ENCODE peak calls at places on chromosomes 1 and 21, in seven cellular contexts. W, Q, V, D, E, L and M are unnamed samples.

GRCh38 chr21:39317134-39318090 is 4.0 kb upstream of the BRWD1 start:
- DNase-seq in W (peak; percentile 40), Q (no peak), V (peak; percentile 15), D (no peak), E (no peak), L (no peak), M (no peak)

GRCh38 chr1:151047925-151048644 is 534 bp downstream of the C1orf56 start:
- DNase-seq in W (peak; percentile 79), Q (peak; percentile 82), V (peak; percentile 74), D (peak; percentile 77), E (peak; percentile 76), L (peak; percentile 77), M (no peak)

GRCh38 chr1:22255341-22256212 is 112.7 kb upstream of the WNT4 start:
- DNase-seq in W (peak; percentile 29), Q (peak; percentile 27), V (no peak), D (peak; percentile 78), E (no peak), L (peak; percentile 49), M (no peak)

GRCh38 chr1:55362558-55362957 is 147.4 kb upstream of the USP24 start:
- DNase-seq in W (peak; percentile 65), Q (no peak), V (no peak), D (peak; percentile 69), E (peak; percentile 42), L (no peak), M (no peak)

GRCh38 chr1:66331641-66332523 is 202.1 kb upstream of the SGIP1 start:
- DNase-seq in W (peak; percentile 94), Q (peak; percentile 75), V (peak; percentile 69), D (peak; percentile 88), E (peak; percentile 61), L (peak; percentile 60), M (peak; percentile 42)

GRCh38 chr1:40078512-40079333 is 18.3 kb downstream of the PPT1 start:
- DNase-seq in W (peak; percentile 68), Q (peak; percentile 42), V (peak; percentile 86), D (peak; percentile 73), E (no peak), L (peak; percentile 48), M (peak; percentile 29)

GRCh38 chr1:227796359-227796915 is 19.0 kb upstream of the PRSS38 start:
- DNase-seq in W (no peak), Q (no peak), V (no peak), D (no peak), E (no peak), L (no peak), M (no peak)

GRCh38 chr1:228341814-228342626 is 64.6 kb downstream of the TRIM11 start:
- DNase-seq in W (no peak), Q (peak; percentile 1), V (no peak), D (no peak), E (peak; percentile 7), L (no peak), M (no peak)

GRCh38 chr1:6602669-6603423 is at the start of gene KLHL21:
- DNase-seq in W (peak; percentile 93), Q (peak; percentile 93), V (peak; percentile 97), D (peak; percentile 90), E (peak; percentile 86), L (peak; percentile 89), M (peak; percentile 73)

GRCh38 chr1:193417420-193417819 is 231.0 kb upstream of the B3GALT2 start:
- DNase-seq in W (peak; percentile 34), Q (peak; percentile 63), V (no peak), D (peak; percentile 60), E (no peak), L (no peak), M (peak; percentile 39)

GRCh38 chr1:184051138-184051484 is 419 bp upstream of the TSEN15 start:
- DNase-seq in W (no peak), Q (no peak), V (no peak), D (no peak), E (no peak), L (no peak), M (no peak)

GRCh38 chr1:62391369-62391971 is 45.4 kb upstream of the USP1 start:
- DNase-seq in W (peak; percentile 12), Q (no peak), V (peak; percentile 38), D (no peak), E (no peak), L (no peak), M (no peak)

GRCh38 chr1:206826409-206826808 is 39.0 kb upstream of the IL20 start:
- DNase-seq in W (no peak), Q (no peak), V (no peak), D (peak; percentile 91), E (no peak), L (no peak), M (no peak)

GRCh38 chr1:205582471-205583291 is 49.1 kb downstream of the ELK4 start:
- DNase-seq in W (no peak), Q (peak; percentile 25), V (no peak), D (no peak), E (no peak), L (peak; percentile 34), M (no peak)

GRCh38 chr1:205610036-205610435 is 21.8 kb downstream of the ELK4 start:
- DNase-seq in W (peak; percentile 58), Q (no peak), V (peak; percentile 56), D (peak; percentile 86), E (no peak), L (no peak), M (no peak)

GRCh38 chr1:97999320-97999719 is 78.5 kb upstream of the DPYD start:
- DNase-seq in W (peak; percentile 54), Q (no peak), V (no peak), D (peak; percentile 33), E (no peak), L (no peak), M (no peak)

GRCh38 chr1:166906647-166907046 is 30.6 kb upstream of the TADA1 start:
- DNase-seq in W (peak; percentile 27), Q (no peak), V (no peak), D (no peak), E (no peak), L (no peak), M (no peak)

GRCh38 chr1:153880962-153881361 is 41.8 kb downstream of the GATAD2B start:
- DNase-seq in W (peak; percentile 96), Q (peak; percentile 93), V (peak; percentile 69), D (peak; percentile 97), E (peak; percentile 82), L (peak; percentile 92), M (no peak)

GRCh38 chr1:1438531-1439381 is 3.3 kb downstream of the VWA1 start:
- DNase-seq in W (no peak), Q (no peak), V (no peak), D (no peak), E (no peak), L (no peak), M (no peak)

GRCh38 chr1:1439550-1440261 is 4.2 kb downstream of the VWA1 start:
- DNase-seq in W (no peak), Q (no peak), V (no peak), D (no peak), E (no peak), L (no peak), M (no peak)

GRCh38 chr1:1440941-1441888 is 5.7 kb downstream of the VWA1 start:
- DNase-seq in W (peak; percentile 57), Q (peak; percentile 40), V (peak; percentile 70), D (peak; percentile 45), E (no peak), L (peak; percentile 61), M (peak; percentile 14)

GRCh38 chr1:1440262-1440772 is 4.8 kb downstream of the VWA1 start:
- DNase-seq in W (no peak), Q (no peak), V (no peak), D (no peak), E (no peak), L (no peak), M (no peak)

DNA sequence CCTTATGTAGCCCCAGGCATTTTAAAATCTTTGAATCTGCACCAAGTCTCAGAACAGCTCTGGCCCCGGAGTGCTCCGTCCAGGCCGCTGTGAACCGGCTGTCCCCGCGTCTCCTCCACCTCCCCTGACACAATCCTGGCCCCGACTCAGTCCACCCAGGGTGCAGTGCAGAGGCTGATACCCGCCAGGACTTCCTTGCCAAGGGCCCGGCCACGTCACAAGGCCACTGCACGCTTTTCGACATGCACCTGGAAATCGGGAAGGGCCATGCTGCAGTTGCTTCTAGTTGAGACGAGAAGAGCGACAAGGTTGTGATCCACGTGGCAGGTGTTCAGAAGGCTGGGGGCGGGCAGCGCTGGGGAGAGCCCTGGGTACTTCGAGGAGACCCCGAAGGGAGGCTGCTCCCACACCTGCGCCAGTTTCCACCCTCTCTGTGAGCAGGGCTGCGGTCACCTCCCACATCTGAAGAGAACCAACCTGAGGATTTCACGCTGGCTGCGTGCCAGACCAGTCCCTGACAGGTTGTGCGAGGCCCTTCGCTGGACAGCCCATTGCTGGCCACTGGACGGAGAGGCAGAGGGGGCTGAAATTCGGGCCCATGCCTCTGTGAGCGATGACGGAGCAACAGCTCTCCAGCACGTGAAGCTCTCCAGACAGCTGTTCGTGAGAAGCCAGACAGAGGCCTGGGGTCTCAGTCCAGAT is 6.7 kb downstream of the VWA1 start:
- DNase-seq in W (no peak), Q (no peak), V (no peak), D (no peak), E (no peak), L (no peak), M (no peak)
- H3K27ac ChIP-seq in W (no peak overlapping the region), Q (no peak overlapping the region), V (no peak overlapping the region), D (no peak overlapping the region), E (no peak overlapping the region), L (no peak overlapping the region), M (no peak overlapping the region)

DNA sequence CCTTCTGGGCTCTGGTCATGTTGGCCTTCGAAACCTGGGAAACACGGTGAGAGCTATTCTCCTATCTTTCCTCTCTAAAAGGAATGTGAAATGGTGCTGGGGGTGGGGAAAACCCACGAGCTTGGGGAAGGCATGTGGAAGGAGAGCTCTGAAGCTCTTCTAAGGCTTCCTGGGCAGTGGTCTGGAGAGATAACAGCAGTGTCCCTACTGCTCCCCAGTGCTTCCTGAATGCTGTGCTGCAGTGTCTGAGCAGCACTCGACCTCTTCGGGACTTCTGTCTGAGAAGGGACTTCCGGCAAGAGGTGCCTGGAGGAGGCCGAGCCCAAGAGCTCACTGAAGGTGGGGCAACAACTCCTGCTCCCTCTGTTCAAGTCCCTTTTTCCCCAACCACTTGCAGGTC is 2.8 kb downstream of the USP21 start:
- DNase-seq in W (no peak), Q (no peak), V (no peak), D (no peak), E (no peak), L (no peak), M (no peak)
- H3K4me1 ChIP-seq in W (peaks cover 6% of the 10 kb centered on the region), Q (peaks cover 15% of the 10 kb centered on the region), V (peaks cover 44% of the 10 kb centered on the region), D (peaks cover 24% of the 10 kb centered on the region), E (peaks cover 40% of the 10 kb centered on the region), L (peaks cover 52% of the 10 kb centered on the region), M (peaks cover 34% of the 10 kb centered on the region)

DNA sequence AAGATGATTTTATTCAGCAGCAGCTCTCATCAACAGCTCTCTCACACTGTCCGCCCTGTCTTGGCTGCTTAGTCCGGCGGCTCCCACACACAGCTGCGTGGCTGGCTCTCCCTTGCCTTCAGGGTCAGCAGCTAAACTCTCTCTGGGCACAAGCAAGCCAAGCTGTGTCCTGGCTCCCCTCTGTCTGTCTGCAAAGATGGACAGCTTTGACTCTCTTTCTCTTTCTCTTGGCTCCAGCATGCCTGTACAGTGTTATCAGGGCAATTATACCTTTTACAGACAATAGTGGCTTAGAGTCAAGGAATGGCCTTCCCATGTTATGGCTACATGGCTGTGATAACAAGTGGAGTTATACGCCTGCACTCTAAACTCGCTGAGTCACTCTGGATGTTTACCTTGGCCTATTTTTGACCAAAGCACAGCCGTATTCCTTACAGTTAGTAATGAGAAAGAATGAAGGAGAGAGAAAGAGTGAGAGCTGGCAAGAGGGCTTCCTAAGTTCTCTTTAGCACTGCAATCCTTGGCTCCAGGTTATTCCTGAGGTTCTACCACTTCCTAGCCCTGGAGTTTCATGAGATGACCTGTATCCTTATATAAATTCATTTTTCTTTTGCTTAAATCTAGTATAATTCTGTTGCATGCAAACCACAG is 59.9 kb upstream of the ZSWIM5 start:
- DNase-seq in W (peak; percentile 87), Q (peak; percentile 54), V (peak; percentile 82), D (peak; percentile 79), E (peak; percentile 39), L (peak; percentile 40), M (no peak)
- H3K27ac ChIP-seq in W (no peak overlapping the region), Q (peak overlapping the region; percentile 74), V (peak overlapping the region; percentile 64), D (peak overlapping the region; percentile 41), E (peak overlapping the region; percentile 69), L (peak overlapping the region; percentile 76), M (no peak overlapping the region)

GRCh38 chr1:207826557-207827487 is 75.0 kb downstream of the CD46 start:
- DNase-seq in W (no peak), Q (peak; percentile 73), V (peak; percentile 64), D (peak; percentile 34), E (peak; percentile 51), L (peak; percentile 84), M (no peak)
- H3K4me1 ChIP-seq in W (peaks cover 5% of the 10 kb centered on the region), Q (peaks cover 64% of the 10 kb centered on the region), V (peaks cover 43% of the 10 kb centered on the region), D (peaks cover 12% of the 10 kb centered on the region), E (peaks cover 75% of the 10 kb centered on the region), L (peaks cover 64% of the 10 kb centered on the region), M (peaks cover 51% of the 10 kb centered on the region)